ENCODE peak calls at places on chromosomes 4 and X, in ten cellular contexts. T is fibroblast of lung, N is H1, R is GM23248, D is endothelial cell of umbilical vein, H is neural progenitor cell, L is mesenchymal stem cell, G is OCI-LY7, Q is mammary epithelial cell, B is GM23338. A is an unnamed sample.
A peak's percentile ranks its signal among the peaks of the same experiment; 100 is the strongest.

GRCh38 chrX:69615323-69615722 is 590 bp upstream of the EDA start:
- DNase-seq in R (no peak), T (no peak), Q (no peak), L (no peak), B (peak; percentile 76), H (peak; percentile 72), D (no peak), N (no peak), G (no peak), A (no peak)

GRCh38 chr4:127759228-127759820 is 22.8 kb upstream of the HSPA4L start:
- DNase-seq in R (no peak), Q (no peak), N (no peak), B (no peak), G (no peak), T (no peak), D (no peak), H (no peak), L (no peak), A (no peak)

GRCh38 chr4:104465620-104466019 is 29.1 kb downstream of the CXXC4 start:
- DNase-seq in G (no peak), B (no peak), H (no peak), R (no peak), Q (no peak), L (no peak), T (no peak), D (no peak), N (no peak), A (no peak)

GRCh38 chr4:25900901-25901500 is 13.0 kb upstream of the SMIM20 start:
- DNase-seq in H (no peak), Q (no peak), N (no peak), G (no peak), T (no peak), D (no peak), R (no peak), L (no peak), B (no peak), A (no peak)

GRCh38 chrX:96140796-96141195 is 543.8 kb upstream of the DIAPH2 start:
- DNase-seq in T (no peak), G (no peak), L (peak; percentile 8), D (no peak), H (no peak), N (no peak), B (no peak), Q (no peak), R (no peak), A (no peak)

GRCh38 chr4:21649691-21650090 is 298.9 kb downstream of the KCNIP4 start:
- DNase-seq in T (peak; percentile 82), N (no peak), D (no peak), B (no peak), L (peak; percentile 20), Q (no peak), G (no peak), R (no peak), H (no peak), A (no peak)

GRCh38 chrX:10050481-10050880 is 83.3 kb downstream of the CLDN34 start:
- DNase-seq in B (peak; percentile 87), H (no peak), Q (peak; percentile 31), L (no peak), G (no peak), R (no peak), T (peak; percentile 74), N (peak; percentile 19), D (peak; percentile 23), A (no peak)

GRCh38 chrX:130165181-130165702 is 399 bp downstream of the AIFM1 start:
- DNase-seq in Q (no peak), T (peak; percentile 9), H (no peak), G (no peak), N (peak; percentile 5), D (no peak), B (no peak), R (peak; percentile 69), L (no peak), A (no peak)

GRCh38 chr4:23368081-23368697 is 521.7 kb downstream of the PPARGC1A start:
- DNase-seq in T (no peak), B (peak; percentile 84), R (no peak), D (no peak), H (peak; percentile 80), Q (no peak), L (peak; percentile 10), G (no peak), N (peak; percentile 17), A (peak; percentile 48)

GRCh38 chr4:3270141-3270611 is 21.2 kb downstream of the MSANTD1 start:
- DNase-seq in Q (no peak), B (no peak), D (no peak), G (no peak), L (no peak), T (peak; percentile 31), R (no peak), H (peak; percentile 1), N (no peak), A (no peak)

GRCh38 chr4:3401436-3402171 is 40.2 kb upstream of the HGFAC start:
- DNase-seq in B (no peak), D (no peak), Q (no peak), N (no peak), L (no peak), G (no peak), H (no peak), R (no peak), T (peak; percentile 71), A (no peak)

DNA sequence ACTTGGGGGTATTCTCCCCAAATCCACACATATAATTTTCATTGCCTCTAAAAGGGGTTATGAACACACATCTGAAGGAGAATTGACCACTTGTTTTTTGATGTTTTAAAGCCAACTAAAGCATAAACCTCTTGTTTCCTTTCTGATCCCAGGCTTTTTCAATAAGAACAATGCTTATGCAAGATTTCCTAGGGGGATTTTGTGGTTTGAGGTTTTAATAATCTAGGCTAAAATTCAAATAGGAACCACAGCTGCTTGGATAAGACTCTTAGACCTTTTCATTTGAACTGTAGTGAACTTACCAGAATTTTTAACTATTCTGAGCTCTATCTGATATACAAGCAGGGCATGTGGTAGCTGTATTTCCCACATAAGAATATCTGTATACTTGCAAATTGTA is 651.1 kb downstream of the ANKRD50 start:
- DNase-seq in H (no peak), N (no peak), D (peak; percentile 29), Q (peak; percentile 52), L (peak; percentile 51), G (no peak), R (peak; percentile 39), T (peak; percentile 86), B (no peak), A (no peak)
- H3K4me3 ChIP-seq in H (no peak overlapping the region), N (no peak overlapping the region), D (no peak overlapping the region), Q (no peak overlapping the region), L (no peak overlapping the region), G (no peak overlapping the region), R (no peak overlapping the region), T (no peak overlapping the region), B (no peak overlapping the region), A (no peak overlapping the region)

GRCh38 chrX:148259990-148260389 is 240.4 kb upstream of the AFF2 start:
- DNase-seq in D (no peak), G (peak; percentile 3), B (no peak), N (no peak), R (no peak), T (no peak), Q (no peak), H (no peak), L (no peak), A (no peak)
- H3K4me2 ChIP-seq in D (no peak overlapping the region), G (no peak overlapping the region), B (no peak overlapping the region), N (no peak overlapping the region), R (no peak overlapping the region), T (no peak overlapping the region), Q (no peak overlapping the region), H (no peak overlapping the region), L (no peak overlapping the region), A (no peak overlapping the region)

GRCh38 chr4:29307755-29308154 is 1412.4 kb upstream of the PCDH7 start:
- DNase-seq in D (no peak), H (no peak), T (no peak), L (no peak), Q (no peak), R (no peak), G (no peak), N (no peak), B (no peak), A (no peak)

GRCh38 chr4:29307256-29307655 is 1412.9 kb upstream of the PCDH7 start:
- DNase-seq in N (no peak), L (no peak), Q (no peak), D (no peak), H (no peak), R (no peak), T (no peak), G (no peak), B (no peak), A (no peak)

GRCh38 chr4:29309050-29309449 is 1411.1 kb upstream of the PCDH7 start:
- DNase-seq in B (no peak), Q (peak; percentile 11), L (peak; percentile 33), N (no peak), R (peak; percentile 1), T (peak; percentile 54), G (no peak), H (no peak), D (peak; percentile 70), A (no peak)

GRCh38 chr4:29311231-29311630 is 1408.9 kb upstream of the PCDH7 start:
- DNase-seq in N (no peak), T (peak; percentile 32), H (no peak), Q (no peak), L (no peak), G (no peak), D (peak; percentile 80), B (no peak), R (no peak), A (no peak)

GRCh38 chr4:29310252-29310651 is 1409.9 kb upstream of the PCDH7 start:
- DNase-seq in H (no peak), D (peak; percentile 25), B (no peak), L (no peak), G (no peak), R (no peak), T (no peak), Q (no peak), N (no peak), A (no peak)
- H3K4me3 ChIP-seq in H (no peak overlapping the region), D (no peak overlapping the region), B (no peak overlapping the region), L (no peak overlapping the region), G (no peak overlapping the region), R (no peak overlapping the region), T (no peak overlapping the region), Q (no peak overlapping the region), N (no peak overlapping the region), A (no peak overlapping the region)

GRCh38 chr4:158812543-158812942 is 43.7 kb downstream of the FNIP2 start:
- DNase-seq in L (no peak), G (no peak), T (no peak), N (no peak), D (no peak), B (no peak), H (no peak), R (no peak), Q (no peak), A (no peak)

GRCh38 chr4:158812133-158812532 is 43.3 kb downstream of the FNIP2 start:
- DNase-seq in R (no peak), T (no peak), G (no peak), D (no peak), H (no peak), B (no peak), L (no peak), Q (no peak), N (no peak), A (no peak)

GRCh38 chr4:158810487-158811215 is 41.8 kb downstream of the FNIP2 start:
- DNase-seq in L (peak; percentile 95), D (peak; percentile 95), T (peak; percentile 100), B (no peak), N (no peak), R (peak; percentile 99), Q (peak; percentile 87), G (no peak), H (peak; percentile 17), A (no peak)

GRCh38 chr4:158811216-158811540 is 42.4 kb downstream of the FNIP2 start:
- DNase-seq in L (no peak), T (no peak), H (no peak), D (no peak), Q (no peak), R (no peak), B (no peak), G (no peak), N (no peak), A (no peak)

GRCh38 chr4:158811704-158812103 is 42.9 kb downstream of the FNIP2 start:
- DNase-seq in G (peak; percentile 45), L (no peak), Q (no peak), T (no peak), D (no peak), B (no peak), R (no peak), H (no peak), N (no peak), A (no peak)
- H3K4me2 ChIP-seq in G (no peak overlapping the region), L (no peak overlapping the region), Q (no peak overlapping the region), T (no peak overlapping the region), D (no peak overlapping the region), B (no peak overlapping the region), R (peak overlapping the region; percentile 61), H (no peak overlapping the region), N (no peak overlapping the region), A (no peak overlapping the region)

A was measured in neuronal stem cell.